ENCODE peak calls at places on chromosomes 4 and X, in four cellular contexts. One of them, this sample, is unnamed.

GRCh38 chrX:12770440-12770839 is 20.8 kb upstream of the PRPS2 start:
- DNase-seq in GM12878: no peak
- DNase-seq in HepG2: no peak
- DNase-seq in K562: peak; percentile 20
- DNase-seq in this sample: peak; percentile 17

GRCh38 chr4:172073590-172073989 is 260.4 kb downstream of the GALNTL6 start:
- DNase-seq in GM12878: no peak
- DNase-seq in HepG2: no peak
- DNase-seq in K562: no peak
- DNase-seq in this sample: no peak

GRCh38 chrX:135476378-135476777 is 44.1 kb upstream of the INTS6L start:
- DNase-seq in GM12878: no peak
- DNase-seq in HepG2: no peak
- DNase-seq in K562: no peak
- DNase-seq in this sample: no peak

GRCh38 chr4:76581276-76581675 is 146.2 kb downstream of the SHROOM3 start:
- DNase-seq in GM12878: no peak
- DNase-seq in HepG2: no peak
- DNase-seq in K562: no peak
- DNase-seq in this sample: no peak

GRCh38 chr4:68951078-68951805 is at the start of gene UGT2A3:
- DNase-seq in GM12878: peak; percentile 23
- DNase-seq in HepG2: peak; percentile 99
- DNase-seq in K562: no peak
- DNase-seq in this sample: no peak

GRCh38 chr4:168699224-168699878 is 202.5 kb downstream of the PALLD start:
- DNase-seq in GM12878: no peak
- DNase-seq in HepG2: peak; percentile 57
- DNase-seq in K562: no peak
- DNase-seq in this sample: no peak

GRCh38 chr4:76579596-76580375 is 144.8 kb downstream of the SHROOM3 start:
- DNase-seq in GM12878: no peak
- DNase-seq in HepG2: no peak
- DNase-seq in K562: no peak
- DNase-seq in this sample: no peak

GRCh38 chr4:68732653-68733466 is 62.4 kb upstream of the UGT2B15 start:
- DNase-seq in GM12878: peak; percentile 13
- DNase-seq in HepG2: peak; percentile 100
- DNase-seq in K562: no peak
- DNase-seq in this sample: no peak

GRCh38 chr4:8021796-8022195 is 82.1 kb upstream of the AFAP1 start:
- DNase-seq in GM12878: no peak
- DNase-seq in HepG2: no peak
- DNase-seq in K562: no peak
- DNase-seq in this sample: no peak

GRCh38 chr4:187770345-187770744 is 225.2 kb upstream of the ZFP42 start:
- DNase-seq in GM12878: no peak
- DNase-seq in HepG2: no peak
- DNase-seq in K562: no peak
- DNase-seq in this sample: no peak

GRCh38 chr4:143558823-143559756 is 45.6 kb downstream of the SMARCA5 start:
- DNase-seq in GM12878: peak; percentile 50
- DNase-seq in HepG2: peak; percentile 86
- DNase-seq in K562: no peak
- DNase-seq in this sample: no peak

GRCh38 chr4:183376381-183376780 is 54.2 kb upstream of the CLDN24 start:
- DNase-seq in GM12878: no peak
- DNase-seq in HepG2: no peak
- DNase-seq in K562: no peak
- DNase-seq in this sample: no peak

GRCh38 chr4:39732728-39733127 is 34.8 kb downstream of the UBE2K start:
- DNase-seq in GM12878: no peak
- DNase-seq in HepG2: no peak
- DNase-seq in K562: no peak
- DNase-seq in this sample: no peak

GRCh38 chrX:49079489-49080428 is at the start of gene WDR45:
- DNase-seq in GM12878: peak; percentile 8
- DNase-seq in HepG2: peak; percentile 51
- DNase-seq in K562: peak; percentile 83
- DNase-seq in this sample: peak; percentile 67

GRCh38 chrX:110462957-110463356 is 104.3 kb downstream of the RTL9 start:
- DNase-seq in GM12878: no peak
- DNase-seq in HepG2: no peak
- DNase-seq in K562: no peak
- DNase-seq in this sample: no peak

GRCh38 chr4:17155486-17155885 is 257.0 kb upstream of the LDB2 start:
- DNase-seq in GM12878: no peak
- DNase-seq in HepG2: no peak
- DNase-seq in K562: no peak
- DNase-seq in this sample: no peak

GRCh38 chrX:53018627-53019026 is 30.0 kb upstream of the GPR173 start:
- DNase-seq in GM12878: no peak
- DNase-seq in HepG2: peak; percentile 3
- DNase-seq in K562: no peak
- DNase-seq in this sample: no peak

GRCh38 chrX:17007134-17007768 is 60.8 kb downstream of the REPS2 start:
- DNase-seq in GM12878: no peak
- DNase-seq in HepG2: peak; percentile 4
- DNase-seq in K562: peak; percentile 7
- DNase-seq in this sample: peak; percentile 61
- TF ChIP-seq TARDBP in GM12878: no peak
- TF ChIP-seq TARDBP in HepG2: no peak
- TF ChIP-seq TARDBP in K562: no peak
- TF ChIP-seq TARDBP in this sample: no peak

DNA sequence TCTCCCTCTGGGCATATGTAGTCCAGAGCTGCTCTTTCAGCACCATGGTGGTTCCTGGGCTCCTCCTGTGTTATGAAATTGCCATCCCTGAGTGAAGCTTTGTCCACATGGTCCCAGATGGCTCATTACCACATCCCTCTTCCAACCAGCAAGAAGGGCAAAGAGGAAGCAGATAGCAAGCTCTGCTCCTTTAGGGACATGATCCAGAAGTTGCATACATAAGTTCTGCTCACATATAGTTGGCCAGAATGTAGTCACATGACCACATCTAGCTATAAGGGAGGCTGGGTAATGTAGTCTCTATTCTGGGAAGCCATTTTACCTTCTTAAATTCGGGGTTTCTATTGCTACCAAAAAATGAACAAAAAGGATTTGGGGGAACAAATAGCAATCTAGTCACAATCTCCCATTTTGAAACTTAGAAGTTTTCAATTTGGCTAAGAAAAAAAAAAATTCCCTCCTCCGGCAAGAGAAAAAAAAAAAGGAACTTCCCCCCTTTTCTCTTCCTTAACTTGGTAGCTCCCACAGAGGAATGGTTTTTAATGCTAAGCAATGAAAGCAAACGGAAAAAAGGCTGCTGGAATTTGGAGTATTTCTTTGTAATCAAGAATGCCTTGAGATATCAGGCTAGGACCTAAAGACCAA is 88.2 kb upstream of the USP9X start:
- DNase-seq in GM12878: no peak
- DNase-seq in HepG2: peak; percentile 70
- DNase-seq in K562: peak; percentile 41
- DNase-seq in this sample: peak; percentile 64
- TF ChIP-seq FOXM1 in GM12878: no peak
- TF ChIP-seq FOXM1 in HepG2: no peak
- TF ChIP-seq FOXM1 in K562: no peak
- TF ChIP-seq FOXM1 in this sample: no peak

GRCh38 chr4:67727124-67727850 is 26.3 kb upstream of the UBA6 start:
- DNase-seq in GM12878: no peak
- DNase-seq in HepG2: no peak
- DNase-seq in K562: no peak
- DNase-seq in this sample: no peak

GRCh38 chr4:67721770-67722597 is 21.0 kb upstream of the UBA6 start:
- DNase-seq in GM12878: no peak
- DNase-seq in HepG2: no peak
- DNase-seq in K562: no peak
- DNase-seq in this sample: no peak

GRCh38 chr4:67725981-67726380 is 25.0 kb upstream of the UBA6 start:
- DNase-seq in GM12878: no peak
- DNase-seq in HepG2: no peak
- DNase-seq in K562: no peak
- DNase-seq in this sample: no peak

GRCh38 chr4:67723949-67724348 is 23.0 kb upstream of the UBA6 start:
- DNase-seq in GM12878: no peak
- DNase-seq in HepG2: no peak
- DNase-seq in K562: no peak
- DNase-seq in this sample: no peak

GRCh38 chr4:67725132-67725531 is 24.2 kb upstream of the UBA6 start:
- DNase-seq in GM12878: no peak
- DNase-seq in HepG2: no peak
- DNase-seq in K562: no peak
- DNase-seq in this sample: no peak
- TF ChIP-seq TARDBP in GM12878: no peak
- TF ChIP-seq TARDBP in HepG2: no peak
- TF ChIP-seq TARDBP in K562: no peak
- TF ChIP-seq TARDBP in this sample: no peak

GRCh38 chr4:108717386-108717785 is 45.5 kb downstream of the ETNPPL start:
- DNase-seq in GM12878: no peak
- DNase-seq in HepG2: no peak
- DNase-seq in K562: no peak
- DNase-seq in this sample: no peak

GRCh38 chr4:108709234-108709633 is 53.6 kb downstream of the ETNPPL start:
- DNase-seq in GM12878: no peak
- DNase-seq in HepG2: no peak
- DNase-seq in K562: no peak
- DNase-seq in this sample: no peak

GRCh38 chr4:108716340-108716739 is 46.5 kb downstream of the ETNPPL start:
- DNase-seq in GM12878: no peak
- DNase-seq in HepG2: no peak
- DNase-seq in K562: no peak
- DNase-seq in this sample: no peak

GRCh38 chr4:108709722-108710121 is 53.1 kb downstream of the ETNPPL start:
- DNase-seq in GM12878: no peak
- DNase-seq in HepG2: no peak
- DNase-seq in K562: no peak
- DNase-seq in this sample: no peak

GRCh38 chr4:108714880-108715279 is 48.0 kb downstream of the ETNPPL start:
- DNase-seq in GM12878: no peak
- DNase-seq in HepG2: peak; percentile 29
- DNase-seq in K562: no peak
- DNase-seq in this sample: no peak
- TF ChIP-seq FOXM1 in GM12878: no peak
- TF ChIP-seq FOXM1 in HepG2: no peak
- TF ChIP-seq FOXM1 in K562: no peak
- TF ChIP-seq FOXM1 in this sample: no peak

GRCh38 chr4:2247128-2248043 is 5.5 kb upstream of the HAUS3 start:
- DNase-seq in GM12878: no peak
- DNase-seq in HepG2: no peak
- DNase-seq in K562: no peak
- DNase-seq in this sample: no peak
- TF ChIP-seq TARDBP in GM12878: no peak
- TF ChIP-seq TARDBP in HepG2: no peak
- TF ChIP-seq TARDBP in K562: no peak
- TF ChIP-seq TARDBP in this sample: no peak

GRCh38 chrX:130118941-130119640 is 8.8 kb upstream of the ELF4 start:
- DNase-seq in GM12878: no peak
- DNase-seq in HepG2: no peak
- DNase-seq in K562: no peak
- DNase-seq in this sample: no peak
- TF ChIP-seq FOXM1 in GM12878: peak; percentile 31
- TF ChIP-seq FOXM1 in HepG2: no peak
- TF ChIP-seq FOXM1 in K562: no peak
- TF ChIP-seq FOXM1 in this sample: no peak

DNA sequence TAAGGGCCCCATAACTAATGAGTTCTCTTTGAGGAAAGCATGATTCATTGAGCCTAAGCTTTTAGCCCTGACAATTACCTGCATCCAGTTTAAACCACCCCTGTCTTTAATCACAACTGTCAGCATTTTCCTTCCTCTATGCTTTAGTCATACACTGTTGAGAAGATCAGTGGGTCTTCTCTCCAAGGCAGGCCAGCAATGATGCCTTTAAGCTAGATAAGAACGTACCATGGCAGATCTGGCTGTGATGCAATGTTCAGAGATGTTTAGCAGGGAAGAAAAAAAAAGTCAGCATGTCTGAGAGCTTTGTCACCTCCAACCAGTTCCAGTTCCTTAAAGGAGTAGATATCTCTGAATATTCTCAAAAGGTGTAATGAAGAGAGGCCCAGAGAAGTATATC is 179.8 kb upstream of the RASGEF1B start:
- DNase-seq in GM12878: no peak
- DNase-seq in HepG2: no peak
- DNase-seq in K562: no peak
- DNase-seq in this sample: no peak
- TF ChIP-seq TARDBP in GM12878: no peak
- TF ChIP-seq TARDBP in HepG2: no peak
- TF ChIP-seq TARDBP in K562: no peak
- TF ChIP-seq TARDBP in this sample: no peak

GRCh38 chr4:139740121-139740520 is 74.5 kb downstream of the MGST2 start:
- DNase-seq in GM12878: no peak
- DNase-seq in HepG2: no peak
- DNase-seq in K562: no peak
- DNase-seq in this sample: no peak

GRCh38 chr4:139740531-139741041 is 75.0 kb downstream of the MGST2 start:
- DNase-seq in GM12878: no peak
- DNase-seq in HepG2: peak; percentile 83
- DNase-seq in K562: no peak
- DNase-seq in this sample: no peak

GRCh38 chr4:139736661-139737060 is 71.0 kb downstream of the MGST2 start:
- DNase-seq in GM12878: no peak
- DNase-seq in HepG2: no peak
- DNase-seq in K562: no peak
- DNase-seq in this sample: no peak

GRCh38 chr4:139736257-139736626 is 70.6 kb downstream of the MGST2 start:
- DNase-seq in GM12878: no peak
- DNase-seq in HepG2: no peak
- DNase-seq in K562: no peak
- DNase-seq in this sample: no peak

DNA sequence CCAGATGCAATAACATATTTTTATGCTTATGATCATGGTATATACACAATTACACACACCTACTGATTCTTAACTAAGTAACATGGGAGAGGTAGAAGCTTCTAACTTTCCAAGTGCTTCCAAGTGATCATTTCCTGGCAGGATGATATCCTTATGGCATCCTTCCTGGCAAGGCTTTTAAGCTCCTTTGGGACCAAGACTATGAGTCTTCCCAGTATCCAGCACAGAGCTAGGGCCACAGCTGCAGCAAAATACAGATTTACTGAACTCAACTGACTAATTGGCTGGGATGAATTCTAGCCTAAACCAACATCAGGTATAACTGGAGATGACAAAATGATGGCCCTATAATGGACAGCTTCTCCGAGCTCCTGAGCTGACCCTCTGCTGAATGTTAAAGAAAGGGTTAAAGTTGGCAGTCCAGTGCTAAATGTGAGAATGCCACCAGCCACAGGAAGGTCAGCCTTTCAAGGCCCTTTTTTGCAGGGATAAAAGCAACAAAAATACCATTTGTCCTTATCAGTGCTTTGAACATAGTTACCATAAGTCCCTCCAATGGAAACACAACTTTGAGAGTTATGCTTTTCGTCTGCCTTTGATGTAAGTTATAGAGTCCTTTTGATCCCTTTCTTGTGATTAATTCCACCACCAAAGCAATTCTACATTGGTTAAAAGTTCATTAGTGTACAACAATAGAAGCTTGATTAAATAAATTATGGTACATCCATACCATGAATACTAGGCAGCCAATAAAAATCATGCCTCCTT is 73.4 kb downstream of the MGST2 start:
- DNase-seq in GM12878: no peak
- DNase-seq in HepG2: peak; percentile 91
- DNase-seq in K562: no peak
- DNase-seq in this sample: no peak
- TF ChIP-seq FOXM1 in GM12878: no peak
- TF ChIP-seq FOXM1 in HepG2: no peak
- TF ChIP-seq FOXM1 in K562: no peak
- TF ChIP-seq FOXM1 in this sample: no peak

This sample was measured in HEK293T.